ENCODE peak calls at places on chromosomes 11 and 22, in seven cellular contexts. One of them, this sample, is unnamed.

GRCh38 chr11:65454696-65455456 is 32.3 kb downstream of the NEAT1 start:
- DNase-seq in sigmoid colon: peak; percentile 97
- DNase-seq in midbrain: peak; percentile 93
- DNase-seq in choroid plexus epithelial cell: peak; percentile 82
- DNase-seq in cardiac fibroblast: peak; percentile 91
- DNase-seq in right lobe of liver: peak; percentile 88
- DNase-seq in effector CD4-positive, alpha-beta T cell: peak; percentile 62
- DNase-seq in this sample: peak; percentile 87

GRCh38 chr22:38442967-38443674 is 11.9 kb downstream of the KCNJ4 start:
- DNase-seq in sigmoid colon: no peak
- DNase-seq in midbrain: no peak
- DNase-seq in choroid plexus epithelial cell: no peak
- DNase-seq in cardiac fibroblast: no peak
- DNase-seq in right lobe of liver: no peak
- DNase-seq in effector CD4-positive, alpha-beta T cell: no peak
- DNase-seq in this sample: no peak

GRCh38 chr11:44088377-44088776 is 7.1 kb upstream of the EXT2 start:
- DNase-seq in sigmoid colon: no peak
- DNase-seq in midbrain: no peak
- DNase-seq in choroid plexus epithelial cell: no peak
- DNase-seq in cardiac fibroblast: no peak
- DNase-seq in right lobe of liver: no peak
- DNase-seq in effector CD4-positive, alpha-beta T cell: no peak
- DNase-seq in this sample: no peak

GRCh38 chr22:49777569-49778250 is 50.0 kb downstream of the BRD1 start:
- DNase-seq in sigmoid colon: no peak
- DNase-seq in midbrain: no peak
- DNase-seq in choroid plexus epithelial cell: no peak
- DNase-seq in cardiac fibroblast: no peak
- DNase-seq in right lobe of liver: no peak
- DNase-seq in effector CD4-positive, alpha-beta T cell: no peak
- DNase-seq in this sample: no peak

GRCh38 chr11:112366777-112367176 is 106.1 kb upstream of the PLET1 start:
- DNase-seq in sigmoid colon: no peak
- DNase-seq in midbrain: no peak
- DNase-seq in choroid plexus epithelial cell: peak; percentile 90
- DNase-seq in cardiac fibroblast: no peak
- DNase-seq in right lobe of liver: no peak
- DNase-seq in effector CD4-positive, alpha-beta T cell: no peak
- DNase-seq in this sample: no peak

GRCh38 chr22:23107487-23108323 is 34.1 kb downstream of the RSPH14 start:
- DNase-seq in sigmoid colon: no peak
- DNase-seq in midbrain: no peak
- DNase-seq in choroid plexus epithelial cell: no peak
- DNase-seq in cardiac fibroblast: no peak
- DNase-seq in right lobe of liver: no peak
- DNase-seq in effector CD4-positive, alpha-beta T cell: no peak
- DNase-seq in this sample: no peak

GRCh38 chr11:6357222-6357621 is 33.1 kb upstream of the SMPD1 start:
- DNase-seq in sigmoid colon: peak; percentile 88
- DNase-seq in midbrain: no peak
- DNase-seq in choroid plexus epithelial cell: peak; percentile 80
- DNase-seq in cardiac fibroblast: peak; percentile 87
- DNase-seq in right lobe of liver: no peak
- DNase-seq in effector CD4-positive, alpha-beta T cell: no peak
- DNase-seq in this sample: no peak

GRCh38 chr11:19508166-19508565 is 204.5 kb upstream of the NAV2 start:
- DNase-seq in sigmoid colon: no peak
- DNase-seq in midbrain: no peak
- DNase-seq in choroid plexus epithelial cell: peak; percentile 13
- DNase-seq in cardiac fibroblast: peak; percentile 19
- DNase-seq in right lobe of liver: peak; percentile 74
- DNase-seq in effector CD4-positive, alpha-beta T cell: no peak
- DNase-seq in this sample: no peak

GRCh38 chr11:67468509-67468834 is 579 bp downstream of the TMEM134 start:
- DNase-seq in sigmoid colon: no peak
- DNase-seq in midbrain: no peak
- DNase-seq in choroid plexus epithelial cell: no peak
- DNase-seq in cardiac fibroblast: no peak
- DNase-seq in right lobe of liver: no peak
- DNase-seq in effector CD4-positive, alpha-beta T cell: no peak
- DNase-seq in this sample: no peak

GRCh38 chr22:40482391-40482790 is 112.0 kb downstream of the SGSM3 start:
- DNase-seq in sigmoid colon: no peak
- DNase-seq in midbrain: no peak
- DNase-seq in choroid plexus epithelial cell: no peak
- DNase-seq in cardiac fibroblast: no peak
- DNase-seq in right lobe of liver: no peak
- DNase-seq in effector CD4-positive, alpha-beta T cell: no peak
- DNase-seq in this sample: no peak

GRCh38 chr22:41417622-41418390 is 28.8 kb downstream of the TOB2 start:
- DNase-seq in sigmoid colon: peak; percentile 99
- DNase-seq in midbrain: peak; percentile 99
- DNase-seq in choroid plexus epithelial cell: no peak
- DNase-seq in cardiac fibroblast: peak; percentile 64
- DNase-seq in right lobe of liver: peak; percentile 99
- DNase-seq in effector CD4-positive, alpha-beta T cell: no peak
- DNase-seq in this sample: no peak

GRCh38 chr11:88553204-88553603 is 215.7 kb upstream of the CTSC start:
- DNase-seq in sigmoid colon: no peak
- DNase-seq in midbrain: no peak
- DNase-seq in choroid plexus epithelial cell: no peak
- DNase-seq in cardiac fibroblast: no peak
- DNase-seq in right lobe of liver: no peak
- DNase-seq in effector CD4-positive, alpha-beta T cell: no peak
- DNase-seq in this sample: no peak

GRCh38 chr11:73178092-73178539 is 36.0 kb upstream of the FCHSD2 start:
- DNase-seq in sigmoid colon: peak; percentile 91
- DNase-seq in midbrain: peak; percentile 85
- DNase-seq in choroid plexus epithelial cell: peak; percentile 84
- DNase-seq in cardiac fibroblast: peak; percentile 94
- DNase-seq in right lobe of liver: peak; percentile 88
- DNase-seq in effector CD4-positive, alpha-beta T cell: peak; percentile 68
- DNase-seq in this sample: peak; percentile 79

GRCh38 chr22:39475902-39476301 is 19.1 kb downstream of the MGAT3 start:
- DNase-seq in sigmoid colon: no peak
- DNase-seq in midbrain: no peak
- DNase-seq in choroid plexus epithelial cell: no peak
- DNase-seq in cardiac fibroblast: no peak
- DNase-seq in right lobe of liver: no peak
- DNase-seq in effector CD4-positive, alpha-beta T cell: no peak
- DNase-seq in this sample: peak; percentile 64

GRCh38 chr22:23673826-23674690 is 16.8 kb upstream of the RGL4 start:
- DNase-seq in sigmoid colon: peak; percentile 49
- DNase-seq in midbrain: no peak
- DNase-seq in choroid plexus epithelial cell: peak; percentile 53
- DNase-seq in cardiac fibroblast: no peak
- DNase-seq in right lobe of liver: no peak
- DNase-seq in effector CD4-positive, alpha-beta T cell: no peak
- DNase-seq in this sample: no peak

GRCh38 chr11:66106786-66107599 is 36.9 kb downstream of the PACS1 start:
- DNase-seq in sigmoid colon: no peak
- DNase-seq in midbrain: no peak
- DNase-seq in choroid plexus epithelial cell: no peak
- DNase-seq in cardiac fibroblast: no peak
- DNase-seq in right lobe of liver: no peak
- DNase-seq in effector CD4-positive, alpha-beta T cell: no peak
- DNase-seq in this sample: no peak

GRCh38 chr22:35323305-35323704 is 23.6 kb downstream of the TOM1 start:
- DNase-seq in sigmoid colon: no peak
- DNase-seq in midbrain: no peak
- DNase-seq in choroid plexus epithelial cell: no peak
- DNase-seq in cardiac fibroblast: no peak
- DNase-seq in right lobe of liver: no peak
- DNase-seq in effector CD4-positive, alpha-beta T cell: no peak
- DNase-seq in this sample: no peak

GRCh38 chr11:114440121-114440860 is 1.0 kb downstream of the REXO2 start:
- DNase-seq in sigmoid colon: no peak
- DNase-seq in midbrain: peak; percentile 43
- DNase-seq in choroid plexus epithelial cell: peak; percentile 36
- DNase-seq in cardiac fibroblast: peak; percentile 35
- DNase-seq in right lobe of liver: no peak
- DNase-seq in effector CD4-positive, alpha-beta T cell: no peak
- DNase-seq in this sample: no peak

GRCh38 chr11:120352405-120352804 is 16.2 kb downstream of the ARHGEF12 start:
- DNase-seq in sigmoid colon: no peak
- DNase-seq in midbrain: no peak
- DNase-seq in choroid plexus epithelial cell: no peak
- DNase-seq in cardiac fibroblast: no peak
- DNase-seq in right lobe of liver: no peak
- DNase-seq in effector CD4-positive, alpha-beta T cell: no peak
- DNase-seq in this sample: no peak

GRCh38 chr11:2440646-2441045 is 3.7 kb downstream of the TRPM5 start:
- DNase-seq in sigmoid colon: no peak
- DNase-seq in midbrain: no peak
- DNase-seq in choroid plexus epithelial cell: no peak
- DNase-seq in cardiac fibroblast: no peak
- DNase-seq in right lobe of liver: peak; percentile 37
- DNase-seq in effector CD4-positive, alpha-beta T cell: no peak
- DNase-seq in this sample: no peak

GRCh38 chr22:37604875-37605274 is 3.8 kb upstream of the GGA1 start:
- DNase-seq in sigmoid colon: no peak
- DNase-seq in midbrain: no peak
- DNase-seq in choroid plexus epithelial cell: no peak
- DNase-seq in cardiac fibroblast: no peak
- DNase-seq in right lobe of liver: no peak
- DNase-seq in effector CD4-positive, alpha-beta T cell: peak; percentile 44
- DNase-seq in this sample: no peak

GRCh38 chr11:57680552-57680874 is 12.6 kb downstream of the ZDHHC5 start:
- DNase-seq in sigmoid colon: no peak
- DNase-seq in midbrain: no peak
- DNase-seq in choroid plexus epithelial cell: peak; percentile 25
- DNase-seq in cardiac fibroblast: peak; percentile 45
- DNase-seq in right lobe of liver: no peak
- DNase-seq in effector CD4-positive, alpha-beta T cell: no peak
- DNase-seq in this sample: no peak

GRCh38 chr22:21632237-21632895 is at the start of gene CCDC116:
- DNase-seq in sigmoid colon: no peak
- DNase-seq in midbrain: no peak
- DNase-seq in choroid plexus epithelial cell: no peak
- DNase-seq in cardiac fibroblast: no peak
- DNase-seq in right lobe of liver: no peak
- DNase-seq in effector CD4-positive, alpha-beta T cell: peak; percentile 54
- DNase-seq in this sample: no peak

GRCh38 chr22:37968452-37969251 is 15.2 kb downstream of the POLR2F start:
- DNase-seq in sigmoid colon: no peak
- DNase-seq in midbrain: peak; percentile 82
- DNase-seq in choroid plexus epithelial cell: no peak
- DNase-seq in cardiac fibroblast: no peak
- DNase-seq in right lobe of liver: no peak
- DNase-seq in effector CD4-positive, alpha-beta T cell: no peak
- DNase-seq in this sample: no peak

GRCh38 chr22:42649261-42650056 is at the start of gene CYB5R3:
- DNase-seq in sigmoid colon: peak; percentile 92
- DNase-seq in midbrain: peak; percentile 73
- DNase-seq in choroid plexus epithelial cell: peak; percentile 86
- DNase-seq in cardiac fibroblast: peak; percentile 90
- DNase-seq in right lobe of liver: peak; percentile 84
- DNase-seq in effector CD4-positive, alpha-beta T cell: peak; percentile 68
- DNase-seq in this sample: peak; percentile 89

GRCh38 chr11:114796954-114797721 is 118.8 kb downstream of the NXPE2 start:
- DNase-seq in sigmoid colon: no peak
- DNase-seq in midbrain: no peak
- DNase-seq in choroid plexus epithelial cell: no peak
- DNase-seq in cardiac fibroblast: no peak
- DNase-seq in right lobe of liver: no peak
- DNase-seq in effector CD4-positive, alpha-beta T cell: no peak
- DNase-seq in this sample: no peak